ENCODE peak calls at places on chromosome 10, in six cellular contexts. S is effector CD4-positive, alpha-beta T cell; H is effector memory CD4-positive, alpha-beta T cell; E is progenitor cell of endocrine pancreas; F is activated CD8-positive, alpha-beta memory T cell treated with anti-CD3 and anti-CD28 coated beads, Interleukin-2, amount 10 ng/mL, durations not matched to agents 7 days and 5 days; T is stimulated activated CD4-positive, alpha-beta T cell treated with anti-CD3 and anti-CD28 coated beads, Interleukin-2, amount 100 ng/mL, for 48 hours. N is an unnamed sample.

GRCh38 chr10:10826125-10826524 is 191.5 kb upstream of the CELF2 start:
- DNase-seq in S (no peak), H (no peak), E (no peak), F (no peak), T (no peak), N (no peak)

GRCh38 chr10:121753726-121754476 is 155.7 kb upstream of the FGFR2 start:
- DNase-seq in S (no peak), H (no peak), E (no peak), F (no peak), T (no peak), N (peak; percentile 53)

GRCh38 chr10:76031769-76032441 is 600.5 kb downstream of the LRMDA start:
- DNase-seq in S (no peak), H (no peak), E (no peak), F (no peak), T (no peak), N (no peak)

GRCh38 chr10:132329565-132330485 is 2.2 kb upstream of the LRRC27 start:
- DNase-seq in S (no peak), H (no peak), E (no peak), F (peak; percentile 67), T (peak; percentile 17), N (no peak)

GRCh38 chr10:121601458-121601857 is 3.2 kb upstream of the FGFR2 start:
- DNase-seq in S (no peak), H (no peak), E (no peak), F (no peak), T (no peak), N (no peak)

GRCh38 chr10:110376021-110376773 is 71.5 kb upstream of the SMNDC1 start:
- DNase-seq in S (no peak), H (no peak), E (peak; percentile 28), F (no peak), T (no peak), N (no peak)

GRCh38 chr10:122639801-122640200 is 59.8 kb downstream of the C10orf120 start:
- DNase-seq in S (no peak), H (no peak), E (no peak), F (no peak), T (no peak), N (no peak)

GRCh38 chr10:98028168-98028770 is 2.2 kb downstream of the CRTAC1 start:
- DNase-seq in S (peak; percentile 47), H (peak; percentile 2), E (peak; percentile 66), F (peak; percentile 76), T (peak; percentile 60), N (peak; percentile 15)

GRCh38 chr10:100847440-100847839 is 65.3 kb upstream of the SLF2 start:
- DNase-seq in S (no peak), H (no peak), E (no peak), F (peak; percentile 81), T (peak; percentile 59), N (peak; percentile 39)

GRCh38 chr10:126634915-126635314 is 35.6 kb downstream of the C10orf90 start:
- DNase-seq in S (no peak), H (no peak), E (no peak), F (no peak), T (no peak), N (no peak)

GRCh38 chr10:69092959-69093850 is 5.3 kb downstream of the SRGN start:
- DNase-seq in S (peak; percentile 82), H (peak; percentile 60), E (peak; percentile 43), F (peak; percentile 93), T (peak; percentile 71), N (peak; percentile 82)

GRCh38 chr10:119516381-119517234 is 25.9 kb downstream of the RGS10 start:
- DNase-seq in S (peak; percentile 58), H (peak; percentile 51), E (no peak), F (peak; percentile 83), T (peak; percentile 53), N (no peak)

GRCh38 chr10:114246679-114247305 is 7.7 kb downstream of the VWA2 start:
- DNase-seq in S (no peak), H (no peak), E (no peak), F (no peak), T (no peak), N (no peak)

GRCh38 chr10:46264737-46265368 is 21.9 kb upstream of the ANTXRL start:
- DNase-seq in S (no peak), H (no peak), E (no peak), F (no peak), T (no peak), N (no peak)

GRCh38 chr10:13340626-13341370 is 7.3 kb downstream of the SEPHS1 start:
- DNase-seq in S (no peak), H (no peak), E (no peak), F (peak; percentile 68), T (no peak), N (no peak)

GRCh38 chr10:35379226-35380137 is 43.2 kb downstream of the CCNY start:
- DNase-seq in S (no peak), H (no peak), E (no peak), F (no peak), T (no peak), N (no peak)

GRCh38 chr10:79061441-79062315 is 7.1 kb upstream of the ZMIZ1 start:
- DNase-seq in S (no peak), H (no peak), E (no peak), F (no peak), T (no peak), N (no peak)

GRCh38 chr10:115710136-115710535 is 562.9 kb downstream of the GFRA1 start:
- DNase-seq in S (no peak), H (no peak), E (no peak), F (no peak), T (no peak), N (no peak)

GRCh38 chr10:132470306-132471124 is 67.1 kb upstream of the INPP5A start:
- DNase-seq in S (no peak), H (no peak), E (no peak), F (no peak), T (no peak), N (no peak)

GRCh38 chr10:86303626-86304025 is 63.0 kb downstream of the GRID1 start:
- DNase-seq in S (no peak), H (no peak), E (no peak), F (no peak), T (no peak), N (no peak)

GRCh38 chr10:76309744-76310441 is 878.5 kb downstream of the LRMDA start:
- DNase-seq in S (no peak), H (no peak), E (no peak), F (no peak), T (no peak), N (no peak)

N was measured in Panc1.